ENCODE peak calls at places on chromosomes 6 and 20, in six cellular contexts. W is sigmoid colon; M is HEK293T; L is astrocyte of the spinal cord; A is Peyer's patch; E is CD8-positive, alpha-beta memory T cell. P is an unnamed sample.

GRCh38 chr20:32585011-32585518 is at the start of gene NOL4L:
- DNase-seq in E (peak; percentile 39), A (no peak), L (no peak), M (peak; percentile 36), W (no peak), P (peak; percentile 24)

GRCh38 chr6:50187212-50188055 is 137.7 kb upstream of the DEFB112 start:
- DNase-seq in L (no peak), E (no peak), W (no peak), A (no peak), M (no peak), P (no peak)

GRCh38 chr6:33776186-33776585 is 12.7 kb downstream of the LEMD2 start:
- DNase-seq in E (no peak), W (no peak), A (no peak), L (no peak), M (no peak), P (no peak)

GRCh38 chr6:148507774-148508173 is 165.1 kb downstream of the SASH1 start:
- DNase-seq in L (peak; percentile 59), E (no peak), A (no peak), M (no peak), W (peak; percentile 88), P (no peak)

GRCh38 chr6:150204705-150205472 is 62.0 kb downstream of the PPP1R14C start:
- DNase-seq in E (no peak), L (no peak), W (no peak), A (no peak), M (no peak), P (no peak)

GRCh38 chr6:159197251-159197650 is 28.1 kb downstream of the FNDC1 start:
- DNase-seq in E (no peak), W (no peak), L (no peak), M (no peak), A (no peak), P (no peak)

GRCh38 chr20:45257711-45258110 is 3.3 kb upstream of the SLPI start:
- DNase-seq in A (no peak), L (no peak), M (no peak), E (no peak), W (no peak), P (no peak)

GRCh38 chr6:26045046-26045938 is 41.9 kb upstream of the HFE start:
- DNase-seq in M (no peak), W (peak; percentile 94), A (peak; percentile 81), L (peak; percentile 96), E (peak; percentile 90), P (peak; percentile 81)

GRCh38 chr6:37486440-37486839 is 13.3 kb downstream of the CCDC167 start:
- DNase-seq in M (no peak), A (no peak), L (no peak), E (no peak), W (no peak), P (no peak)

GRCh38 chr6:70166088-70166958 is 136.6 kb downstream of the COL9A1 start:
- DNase-seq in E (no peak), A (peak; percentile 57), L (peak; percentile 32), M (peak; percentile 75), W (no peak), P (no peak)

GRCh38 chr6:150088481-150089154 is 19.7 kb upstream of the ULBP3 start:
- DNase-seq in W (no peak), A (no peak), E (no peak), L (no peak), M (no peak), P (no peak)

GRCh38 chr6:19668710-19669109 is 168.5 kb upstream of the ID4 start:
- DNase-seq in E (no peak), W (no peak), A (no peak), M (no peak), L (no peak), P (no peak)

GRCh38 chr6:40373267-40373666 is 213.9 kb downstream of the LRFN2 start:
- DNase-seq in L (no peak), M (no peak), E (no peak), W (no peak), A (no peak), P (no peak)

GRCh38 chr6:75492769-75493168 is 831 bp downstream of the FILIP1 start:
- DNase-seq in L (no peak), A (no peak), W (no peak), M (no peak), E (no peak), P (no peak)

GRCh38 chr6:156741287-156742073 is 35.7 kb upstream of the ARID1B start:
- DNase-seq in M (no peak), L (no peak), E (no peak), A (no peak), W (no peak), P (no peak)